ENCODE peak calls at places on chromosomes 1 and 21, in nine cellular contexts. One of them, this sample, is unnamed.

GRCh38 chr1:220732621-220733020 is 15.5 kb upstream of the MTARC2 start:
- DNase-seq in fibroblast of lung: no peak
- DNase-seq in aorta: no peak
- DNase-seq in HCT116: no peak
- DNase-seq in brain microvascular endothelial cell: no peak
- DNase-seq in epithelial cell of esophagus: no peak
- DNase-seq in ovary: no peak
- DNase-seq in fibroblast of mammary gland: no peak
- DNase-seq in AG09309: no peak
- DNase-seq in this sample: no peak

GRCh38 chr1:190029441-190029840 is 448.2 kb downstream of the BRINP3 start:
- DNase-seq in fibroblast of lung: no peak
- DNase-seq in aorta: no peak
- DNase-seq in HCT116: no peak
- DNase-seq in brain microvascular endothelial cell: no peak
- DNase-seq in epithelial cell of esophagus: no peak
- DNase-seq in ovary: no peak
- DNase-seq in fibroblast of mammary gland: no peak
- DNase-seq in AG09309: no peak
- DNase-seq in this sample: peak

GRCh38 chr1:30380625-30380984 is 342.8 kb downstream of the MATN1 start:
- DNase-seq in fibroblast of lung: no peak
- DNase-seq in aorta: no peak
- DNase-seq in HCT116: no peak
- DNase-seq in brain microvascular endothelial cell: no peak
- DNase-seq in epithelial cell of esophagus: no peak
- DNase-seq in ovary: no peak
- DNase-seq in fibroblast of mammary gland: no peak
- DNase-seq in AG09309: no peak
- DNase-seq in this sample: no peak

GRCh38 chr1:55051621-55052020 is 12.3 kb downstream of the PCSK9 start:
- DNase-seq in fibroblast of lung: no peak
- DNase-seq in aorta: no peak
- DNase-seq in HCT116: no peak
- DNase-seq in brain microvascular endothelial cell: no peak
- DNase-seq in epithelial cell of esophagus: no peak
- DNase-seq in ovary: no peak
- DNase-seq in fibroblast of mammary gland: no peak
- DNase-seq in AG09309: no peak
- DNase-seq in this sample: no peak

GRCh38 chr1:170807432-170807831 is 127.9 kb upstream of the MROH9 start:
- DNase-seq in fibroblast of lung: peak
- DNase-seq in aorta: no peak
- DNase-seq in HCT116: peak
- DNase-seq in brain microvascular endothelial cell: peak
- DNase-seq in epithelial cell of esophagus: peak
- DNase-seq in ovary: no peak
- DNase-seq in fibroblast of mammary gland: peak
- DNase-seq in AG09309: peak
- DNase-seq in this sample: peak

GRCh38 chr21:42768324-42769121 is 110.8 kb downstream of the WDR4 start:
- DNase-seq in fibroblast of lung: no peak
- DNase-seq in aorta: no peak
- DNase-seq in HCT116: no peak
- DNase-seq in brain microvascular endothelial cell: no peak
- DNase-seq in epithelial cell of esophagus: no peak
- DNase-seq in ovary: no peak
- DNase-seq in fibroblast of mammary gland: no peak
- DNase-seq in AG09309: no peak
- DNase-seq in this sample: no peak

GRCh38 chr21:44985441-44986401 is 45.9 kb downstream of the SLX9 start:
- DNase-seq in fibroblast of lung: no peak
- DNase-seq in aorta: peak
- DNase-seq in HCT116: no peak
- DNase-seq in brain microvascular endothelial cell: no peak
- DNase-seq in epithelial cell of esophagus: no peak
- DNase-seq in ovary: peak
- DNase-seq in fibroblast of mammary gland: no peak
- DNase-seq in AG09309: no peak
- DNase-seq in this sample: no peak

GRCh38 chr1:50105430-50105829 is 3.3 kb upstream of the ELAVL4 start:
- DNase-seq in fibroblast of lung: no peak
- DNase-seq in aorta: no peak
- DNase-seq in HCT116: no peak
- DNase-seq in brain microvascular endothelial cell: no peak
- DNase-seq in epithelial cell of esophagus: no peak
- DNase-seq in ovary: no peak
- DNase-seq in fibroblast of mammary gland: no peak
- DNase-seq in AG09309: no peak
- DNase-seq in this sample: no peak

GRCh38 chr1:211783897-211784296 is 46.7 kb downstream of the LPGAT1 start:
- DNase-seq in fibroblast of lung: no peak
- DNase-seq in aorta: no peak
- DNase-seq in HCT116: no peak
- DNase-seq in brain microvascular endothelial cell: no peak
- DNase-seq in epithelial cell of esophagus: no peak
- DNase-seq in ovary: no peak
- DNase-seq in fibroblast of mammary gland: no peak
- DNase-seq in AG09309: no peak
- DNase-seq in this sample: no peak

GRCh38 chr1:35451125-35451528 is 106.1 kb downstream of the KIAA0319L start:
- DNase-seq in fibroblast of lung: peak
- DNase-seq in aorta: peak
- DNase-seq in HCT116: peak
- DNase-seq in brain microvascular endothelial cell: peak
- DNase-seq in epithelial cell of esophagus: peak
- DNase-seq in ovary: peak
- DNase-seq in fibroblast of mammary gland: peak
- DNase-seq in AG09309: peak
- DNase-seq in this sample: peak

GRCh38 chr21:42358261-42358660 is 7.5 kb upstream of the TFF2 start:
- DNase-seq in fibroblast of lung: no peak
- DNase-seq in aorta: no peak
- DNase-seq in HCT116: no peak
- DNase-seq in brain microvascular endothelial cell: no peak
- DNase-seq in epithelial cell of esophagus: no peak
- DNase-seq in ovary: no peak
- DNase-seq in fibroblast of mammary gland: no peak
- DNase-seq in AG09309: no peak
- DNase-seq in this sample: no peak

GRCh38 chr1:10494418-10494753 is 19.6 kb downstream of the PEX14 start:
- DNase-seq in fibroblast of lung: no peak
- DNase-seq in aorta: no peak
- DNase-seq in HCT116: no peak
- DNase-seq in brain microvascular endothelial cell: no peak
- DNase-seq in epithelial cell of esophagus: no peak
- DNase-seq in ovary: no peak
- DNase-seq in fibroblast of mammary gland: no peak
- DNase-seq in AG09309: no peak
- DNase-seq in this sample: no peak

GRCh38 chr1:43566382-43567035 is 35.8 kb downstream of the PTPRF start:
- DNase-seq in fibroblast of lung: no peak
- DNase-seq in aorta: no peak
- DNase-seq in HCT116: no peak
- DNase-seq in brain microvascular endothelial cell: no peak
- DNase-seq in epithelial cell of esophagus: no peak
- DNase-seq in ovary: no peak
- DNase-seq in fibroblast of mammary gland: no peak
- DNase-seq in AG09309: no peak
- DNase-seq in this sample: no peak

GRCh38 chr1:43563779-43564616 is 33.3 kb downstream of the PTPRF start:
- DNase-seq in fibroblast of lung: no peak
- DNase-seq in aorta: peak
- DNase-seq in HCT116: no peak
- DNase-seq in brain microvascular endothelial cell: no peak
- DNase-seq in epithelial cell of esophagus: peak
- DNase-seq in ovary: peak
- DNase-seq in fibroblast of mammary gland: no peak
- DNase-seq in AG09309: no peak
- DNase-seq in this sample: no peak

GRCh38 chr1:43569175-43569574 is 38.5 kb downstream of the PTPRF start:
- DNase-seq in fibroblast of lung: no peak
- DNase-seq in aorta: no peak
- DNase-seq in HCT116: no peak
- DNase-seq in brain microvascular endothelial cell: no peak
- DNase-seq in epithelial cell of esophagus: no peak
- DNase-seq in ovary: no peak
- DNase-seq in fibroblast of mammary gland: no peak
- DNase-seq in AG09309: no peak
- DNase-seq in this sample: no peak

GRCh38 chr1:43564617-43565348 is 34.1 kb downstream of the PTPRF start:
- DNase-seq in fibroblast of lung: no peak
- DNase-seq in aorta: no peak
- DNase-seq in HCT116: no peak
- DNase-seq in brain microvascular endothelial cell: no peak
- DNase-seq in epithelial cell of esophagus: no peak
- DNase-seq in ovary: no peak
- DNase-seq in fibroblast of mammary gland: no peak
- DNase-seq in AG09309: no peak
- DNase-seq in this sample: no peak

GRCh38 chr1:43565600-43566360 is 35.1 kb downstream of the PTPRF start:
- DNase-seq in fibroblast of lung: peak
- DNase-seq in aorta: peak
- DNase-seq in HCT116: no peak
- DNase-seq in brain microvascular endothelial cell: peak
- DNase-seq in epithelial cell of esophagus: no peak
- DNase-seq in ovary: peak
- DNase-seq in fibroblast of mammary gland: peak
- DNase-seq in AG09309: no peak
- DNase-seq in this sample: no peak
- H3K4me3 ChIP-seq in fibroblast of lung: peak
- H3K4me3 ChIP-seq in aorta: no peak
- H3K4me3 ChIP-seq in HCT116: no peak
- H3K4me3 ChIP-seq in brain microvascular endothelial cell: peak
- H3K4me3 ChIP-seq in epithelial cell of esophagus: no peak
- H3K4me3 ChIP-seq in ovary: peak
- H3K4me3 ChIP-seq in fibroblast of mammary gland: peak
- H3K4me3 ChIP-seq in AG09309: peak
- H3K4me3 ChIP-seq in this sample: peak

GRCh38 chr1:244817415-244817894 is 18.0 kb upstream of the COX20 start:
- DNase-seq in fibroblast of lung: no peak
- DNase-seq in aorta: no peak
- DNase-seq in HCT116: no peak
- DNase-seq in brain microvascular endothelial cell: no peak
- DNase-seq in epithelial cell of esophagus: no peak
- DNase-seq in ovary: no peak
- DNase-seq in fibroblast of mammary gland: no peak
- DNase-seq in AG09309: no peak
- DNase-seq in this sample: no peak

GRCh38 chr1:244810221-244810620 is 25.2 kb upstream of the COX20 start:
- DNase-seq in fibroblast of lung: no peak
- DNase-seq in aorta: no peak
- DNase-seq in HCT116: no peak
- DNase-seq in brain microvascular endothelial cell: no peak
- DNase-seq in epithelial cell of esophagus: no peak
- DNase-seq in ovary: no peak
- DNase-seq in fibroblast of mammary gland: no peak
- DNase-seq in AG09309: no peak
- DNase-seq in this sample: no peak

GRCh38 chr1:244813327-244813726 is 22.1 kb upstream of the COX20 start:
- DNase-seq in fibroblast of lung: no peak
- DNase-seq in aorta: no peak
- DNase-seq in HCT116: no peak
- DNase-seq in brain microvascular endothelial cell: no peak
- DNase-seq in epithelial cell of esophagus: no peak
- DNase-seq in ovary: no peak
- DNase-seq in fibroblast of mammary gland: no peak
- DNase-seq in AG09309: no peak
- DNase-seq in this sample: no peak

GRCh38 chr1:244820131-244820530 is 15.3 kb upstream of the COX20 start:
- DNase-seq in fibroblast of lung: peak
- DNase-seq in aorta: no peak
- DNase-seq in HCT116: no peak
- DNase-seq in brain microvascular endothelial cell: no peak
- DNase-seq in epithelial cell of esophagus: no peak
- DNase-seq in ovary: no peak
- DNase-seq in fibroblast of mammary gland: no peak
- DNase-seq in AG09309: no peak
- DNase-seq in this sample: no peak

GRCh38 chr1:244815600-244816099 is 19.8 kb upstream of the COX20 start:
- DNase-seq in fibroblast of lung: peak
- DNase-seq in aorta: no peak
- DNase-seq in HCT116: no peak
- DNase-seq in brain microvascular endothelial cell: no peak
- DNase-seq in epithelial cell of esophagus: no peak
- DNase-seq in ovary: no peak
- DNase-seq in fibroblast of mammary gland: no peak
- DNase-seq in AG09309: no peak
- DNase-seq in this sample: no peak
- H3K4me3 ChIP-seq in fibroblast of lung: no peak
- H3K4me3 ChIP-seq in aorta: no peak
- H3K4me3 ChIP-seq in HCT116: no peak
- H3K4me3 ChIP-seq in brain microvascular endothelial cell: no peak
- H3K4me3 ChIP-seq in epithelial cell of esophagus: no peak
- H3K4me3 ChIP-seq in ovary: no peak
- H3K4me3 ChIP-seq in fibroblast of mammary gland: no peak
- H3K4me3 ChIP-seq in AG09309: no peak
- H3K4me3 ChIP-seq in this sample: no peak

GRCh38 chr1:24070821-24071393 is 41.0 kb downstream of the MYOM3 start:
- DNase-seq in fibroblast of lung: peak
- DNase-seq in aorta: peak
- DNase-seq in HCT116: peak
- DNase-seq in brain microvascular endothelial cell: peak
- DNase-seq in epithelial cell of esophagus: peak
- DNase-seq in ovary: peak
- DNase-seq in fibroblast of mammary gland: peak
- DNase-seq in AG09309: no peak
- DNase-seq in this sample: peak
- H3K4me3 ChIP-seq in fibroblast of lung: no peak
- H3K4me3 ChIP-seq in aorta: no peak
- H3K4me3 ChIP-seq in HCT116: no peak
- H3K4me3 ChIP-seq in brain microvascular endothelial cell: no peak
- H3K4me3 ChIP-seq in epithelial cell of esophagus: no peak
- H3K4me3 ChIP-seq in ovary: no peak
- H3K4me3 ChIP-seq in fibroblast of mammary gland: no peak
- H3K4me3 ChIP-seq in AG09309: no peak
- H3K4me3 ChIP-seq in this sample: no peak

DNA sequence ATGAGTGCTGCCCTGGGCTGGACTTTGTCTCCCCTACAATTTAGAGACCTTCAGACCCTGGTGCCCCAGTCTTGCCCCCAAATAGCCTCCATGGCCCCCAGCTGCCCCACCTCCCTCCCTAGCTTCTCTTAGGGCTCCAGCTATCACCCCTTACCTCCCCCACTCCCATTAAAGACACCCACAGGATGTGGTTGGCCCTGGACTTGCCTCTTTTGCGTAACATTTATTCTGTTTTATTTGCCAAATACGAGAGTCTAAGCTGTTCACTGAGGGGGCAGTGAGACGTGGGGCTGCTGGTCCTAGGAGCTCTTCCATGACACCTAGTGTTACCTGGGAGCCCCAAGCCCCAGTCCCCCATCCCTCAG is 4.5 kb downstream of the ZC3H12A start:
- DNase-seq in fibroblast of lung: peak
- DNase-seq in aorta: no peak
- DNase-seq in HCT116: no peak
- DNase-seq in brain microvascular endothelial cell: no peak
- DNase-seq in epithelial cell of esophagus: peak
- DNase-seq in ovary: no peak
- DNase-seq in fibroblast of mammary gland: peak
- DNase-seq in AG09309: no peak
- DNase-seq in this sample: no peak
- H3K4me3 ChIP-seq in fibroblast of lung: no peak
- H3K4me3 ChIP-seq in aorta: no peak
- H3K4me3 ChIP-seq in HCT116: peak
- H3K4me3 ChIP-seq in brain microvascular endothelial cell: peak
- H3K4me3 ChIP-seq in epithelial cell of esophagus: peak
- H3K4me3 ChIP-seq in ovary: peak
- H3K4me3 ChIP-seq in fibroblast of mammary gland: peak
- H3K4me3 ChIP-seq in AG09309: peak
- H3K4me3 ChIP-seq in this sample: peak

This sample was measured in skeletal muscle cell.